ENCODE peak calls at places on chromosome 7, in nine cellular contexts. V is upper lobe of right lung; P is pancreas; X is neural progenitor cell; O is heart left ventricle; D is prostate gland; U is HCT116; W is spleen; J is CD8-positive, alpha-beta T cell. B is an unnamed sample.

GRCh38 chr7:150444141-150444540 is 6.3 kb upstream of the GIMAP8 start:
- DNase-seq in P (no peak), V (no peak), J (peak; percentile 43), O (no peak), D (no peak), X (no peak), U (no peak), W (no peak), B (no peak)

GRCh38 chr7:70700935-70701425 is 431.0 kb upstream of the GALNT17 start:
- DNase-seq in J (no peak), D (no peak), U (no peak), P (no peak), O (no peak), W (no peak), V (no peak), X (peak; percentile 81), B (no peak)

GRCh38 chr7:416761-417624 is 102.7 kb downstream of the PDGFA start:
- DNase-seq in X (no peak), J (no peak), O (peak; percentile 11), V (peak; percentile 61), D (no peak), U (no peak), W (peak; percentile 67), P (peak; percentile 50), B (no peak)

GRCh38 chr7:73988197-73988596 is 39.8 kb upstream of the ELN start:
- DNase-seq in J (no peak), D (no peak), O (peak; percentile 72), V (no peak), W (no peak), U (no peak), X (no peak), P (no peak), B (no peak)

GRCh38 chr7:91185771-91186170 is 78.5 kb upstream of the FZD1 start:
- DNase-seq in J (no peak), U (no peak), X (no peak), W (no peak), P (no peak), D (no peak), V (no peak), O (no peak), B (no peak)

GRCh38 chr7:74104702-74105101 is 21.1 kb downstream of the LIMK1 start:
- DNase-seq in X (no peak), D (no peak), W (no peak), P (no peak), J (no peak), O (no peak), U (peak; percentile 68), V (no peak), B (no peak)

GRCh38 chr7:112105584-112106540 is 100.3 kb downstream of the DOCK4 start:
- DNase-seq in X (no peak), P (no peak), D (no peak), V (no peak), O (no peak), W (no peak), J (no peak), U (no peak), B (no peak)

GRCh38 chr7:39987641-39988347 is 37.7 kb downstream of the CDK13 start:
- DNase-seq in D (no peak), P (no peak), V (no peak), O (no peak), J (peak; percentile 54), X (no peak), W (no peak), U (no peak), B (no peak)

GRCh38 chr7:71733108-71733870 is 601.3 kb downstream of the GALNT17 start:
- DNase-seq in V (peak; percentile 91), P (peak; percentile 99), O (peak; percentile 76), U (peak; percentile 3), J (peak; percentile 62), X (peak; percentile 97), D (peak; percentile 82), W (peak; percentile 89), B (no peak)

GRCh38 chr7:2032030-2032875 is 200.5 kb downstream of the MAD1L1 start:
- DNase-seq in J (no peak), V (peak; percentile 51), W (peak; percentile 61), P (peak; percentile 54), X (no peak), U (no peak), D (no peak), O (peak; percentile 80), B (no peak)

GRCh38 chr7:47380325-47381131 is 201.4 kb downstream of the TNS3 start:
- DNase-seq in O (no peak), U (no peak), J (no peak), D (no peak), P (peak; percentile 49), W (no peak), X (peak; percentile 42), V (peak; percentile 66), B (no peak)

GRCh38 chr7:102396710-102397019 is 502 bp downstream of the PRKRIP1 start:
- DNase-seq in P (no peak), W (no peak), J (no peak), U (no peak), V (no peak), D (no peak), X (no peak), O (no peak), B (no peak)

GRCh38 chr7:116955340-116955739 is 2.0 kb downstream of the ST7 start:
- DNase-seq in X (no peak), O (no peak), D (no peak), J (no peak), U (no peak), W (no peak), V (no peak), P (no peak), B (no peak)
- H3K4me3 ChIP-seq in X (no peak overlapping the region), O (peak overlapping the region; percentile 89), D (no peak overlapping the region), J (no peak overlapping the region), U (peak overlapping the region; percentile 84), W (no peak overlapping the region), V (peak overlapping the region; percentile 81), P (no peak overlapping the region), B (no peak overlapping the region)

DNA sequence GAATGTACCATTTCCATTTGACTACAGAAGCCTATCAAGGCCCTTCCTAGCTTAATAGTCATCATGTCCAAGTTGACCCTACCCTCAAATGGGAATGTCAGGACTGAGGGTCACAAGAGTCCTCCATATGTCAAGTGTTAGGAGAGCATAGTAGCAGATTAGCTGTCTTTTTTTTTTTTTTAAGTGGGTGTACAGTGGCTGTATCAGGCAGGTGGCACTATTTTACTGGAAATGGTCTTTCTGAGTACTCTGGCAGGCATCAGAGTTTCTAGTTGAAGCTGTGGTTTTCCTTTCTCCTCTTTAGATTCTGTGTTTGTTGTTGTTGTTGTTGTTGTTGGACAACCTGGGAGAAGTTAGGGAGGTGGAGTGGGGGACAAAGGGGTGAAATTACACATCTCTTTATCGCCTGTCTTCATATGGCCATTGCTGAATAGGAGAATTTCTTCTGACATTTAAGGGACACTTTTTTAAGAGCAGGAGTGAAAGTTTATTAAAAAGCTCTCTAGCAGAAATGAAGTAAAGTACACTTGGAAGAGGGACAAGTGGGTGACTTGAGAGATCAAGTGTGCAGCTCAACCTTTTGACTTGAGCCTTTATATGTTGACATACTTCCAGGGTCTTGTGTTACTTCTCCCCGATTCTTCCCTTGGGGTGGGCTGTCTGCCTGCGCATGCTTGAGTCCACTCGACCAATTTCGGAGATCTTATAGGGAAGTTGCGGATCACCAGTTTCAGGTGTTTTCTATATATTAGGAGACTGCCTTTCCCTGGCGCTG is 104.1 kb upstream of the FOXP2 start:
- DNase-seq in D (no peak), O (no peak), U (no peak), X (no peak), W (no peak), P (no peak), J (no peak), V (no peak), B (no peak)
- TF ChIP-seq CTCF in D (no peak), O (no peak), U (no peak), X (peak; percentile 5), W (no peak), P (no peak), J (no peak), V (peak; percentile 11), B (peak; percentile 1)

DNA sequence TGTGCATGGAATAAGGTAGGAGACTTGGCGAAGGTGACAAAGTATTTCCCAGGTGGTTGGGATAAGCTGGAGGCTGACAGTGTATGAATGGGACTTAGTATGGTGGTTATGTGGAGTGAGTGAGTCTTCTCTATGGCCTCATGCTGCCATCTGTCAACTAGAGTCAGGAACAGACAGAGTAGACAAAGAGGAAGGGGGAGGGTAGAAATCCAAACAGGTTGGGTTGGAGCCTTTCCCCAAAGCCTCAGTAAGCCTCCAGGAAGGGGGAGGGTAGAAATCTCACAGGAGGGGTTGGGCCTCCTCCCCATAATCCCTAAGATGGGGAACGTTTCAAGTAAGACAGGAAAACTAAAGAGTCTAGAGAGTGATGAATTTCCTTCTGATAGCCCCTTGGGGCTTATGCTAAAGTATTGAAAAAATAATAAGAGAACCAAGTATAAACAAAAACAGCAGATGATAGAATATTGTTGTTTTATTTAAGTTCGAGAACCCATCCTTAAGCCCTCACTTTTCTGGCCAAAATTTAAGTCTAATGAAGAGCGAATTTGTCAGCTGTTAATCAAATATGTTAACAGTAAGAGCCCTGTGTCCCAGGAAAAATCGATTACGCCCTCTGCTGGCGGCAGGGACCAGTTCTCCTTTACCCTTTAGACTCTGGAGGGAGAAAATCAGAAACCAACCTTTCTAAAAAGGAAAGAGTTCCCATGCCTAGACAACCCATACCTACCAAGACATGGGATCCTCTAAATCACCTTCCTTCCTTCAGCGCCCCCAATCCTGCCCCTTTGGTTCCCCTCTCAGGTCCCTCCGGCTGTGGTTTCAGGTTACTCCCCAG is 1.8 kb upstream of the AKR1B15 start:
- DNase-seq in X (peak; percentile 77), U (peak; percentile 56), J (peak; percentile 79), P (peak; percentile 86), O (peak; percentile 60), D (peak; percentile 35), W (peak; percentile 83), V (peak; percentile 80), B (peak; percentile 24)
- H3K4me3 ChIP-seq in X (peak overlapping the region; percentile 54), U (peak overlapping the region; percentile 41), J (no peak overlapping the region), P (no peak overlapping the region), O (peak overlapping the region; percentile 48), D (peak overlapping the region; percentile 12), W (peak overlapping the region; percentile 10), V (peak overlapping the region; percentile 39), B (peak overlapping the region; percentile 31)

GRCh38 chr7:25179771-25180591 is 48.3 kb downstream of the NPVF start:
- DNase-seq in U (peak; percentile 32), X (peak; percentile 92), J (peak; percentile 99), V (peak; percentile 97), D (peak; percentile 85), O (peak; percentile 91), W (peak; percentile 99), P (peak; percentile 99), B (peak; percentile 4)

GRCh38 chr7:25181537-25181936 is 46.7 kb downstream of the NPVF start:
- DNase-seq in X (no peak), P (no peak), O (no peak), U (no peak), D (no peak), V (no peak), J (no peak), W (no peak), B (no peak)

GRCh38 chr7:25179325-25179724 is 49.0 kb downstream of the NPVF start:
- DNase-seq in O (no peak), X (no peak), W (no peak), D (no peak), P (no peak), U (no peak), V (no peak), J (no peak), B (no peak)

GRCh38 chr7:25180946-25181345 is 47.3 kb downstream of the NPVF start:
- DNase-seq in W (no peak), P (no peak), D (no peak), V (no peak), J (no peak), X (peak; percentile 8), U (no peak), O (no peak), B (no peak)

DNA sequence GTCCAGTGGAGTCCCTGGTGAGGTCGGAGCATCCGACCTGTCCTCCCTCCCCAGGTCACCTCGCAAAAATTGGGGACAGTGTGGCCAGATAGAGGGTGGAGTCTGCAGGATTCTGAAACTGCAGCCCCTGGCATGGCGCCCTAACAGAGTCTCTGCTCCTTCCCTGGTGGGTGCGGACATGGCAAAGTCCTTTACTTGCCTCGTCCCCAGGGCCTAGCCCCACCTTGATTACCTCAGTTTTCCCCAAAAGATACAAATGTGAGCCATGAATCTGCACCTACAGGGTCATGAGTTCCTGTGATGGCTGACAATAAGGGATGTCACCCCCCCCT is 47.7 kb downstream of the NPVF start:
- DNase-seq in J (no peak), P (no peak), V (no peak), O (no peak), D (no peak), U (no peak), W (no peak), X (no peak), B (no peak)
- TF ChIP-seq CTCF in J (peak; percentile 27), P (no peak), V (no peak), O (no peak), D (no peak), U (peak; percentile 1), W (peak; percentile 65), X (no peak), B (no peak)